ENCODE peak calls at places on chromosomes 2 and 18, in six cellular contexts. X, U, H, I, F and Z are unnamed samples.
A peak's percentile ranks its signal among the peaks of the same experiment; 100 is the strongest.

GRCh38 chr2:85389139-85389538 is 21.0 kb downstream of the CAPG start:
- DNase-seq in X (no peak), U (no peak), H (no peak), I (no peak), F (no peak), Z (no peak)

GRCh38 chr2:3838348-3838747 is 135.0 kb downstream of the DCDC2C start:
- DNase-seq in X (no peak), U (no peak), H (no peak), I (no peak), F (no peak), Z (no peak)

GRCh38 chr2:166410828-166411472 is 35.2 kb upstream of the SCN9A start:
- DNase-seq in X (no peak), U (peak; percentile 55), H (peak; percentile 62), I (peak; percentile 87), F (no peak), Z (no peak)

GRCh38 chr2:71907503-71907902 is 240.2 kb downstream of the CYP26B1 start:
- DNase-seq in X (no peak), U (no peak), H (no peak), I (no peak), F (no peak), Z (no peak)

GRCh38 chr2:238914648-238915015 is 66.7 kb downstream of the TWIST2 start:
- DNase-seq in X (no peak), U (no peak), H (no peak), I (peak; percentile 57), F (no peak), Z (no peak)

GRCh38 chr2:152127628-152128027 is 28.8 kb upstream of the CACNB4 start:
- DNase-seq in X (no peak), U (no peak), H (no peak), I (no peak), F (no peak), Z (no peak)

GRCh38 chr2:33011941-33012340 is 65.2 kb downstream of the LTBP1 start:
- DNase-seq in X (no peak), U (no peak), H (no peak), I (no peak), F (no peak), Z (no peak)

GRCh38 chr2:105627530-105627929 is 117.2 kb upstream of the NCK2 start:
- DNase-seq in X (no peak), U (no peak), H (no peak), I (no peak), F (no peak), Z (no peak)

GRCh38 chr2:3635171-3636008 is 22.6 kb upstream of the ALLC start:
- DNase-seq in X (no peak), U (no peak), H (no peak), I (no peak), F (peak; percentile 25), Z (no peak)

GRCh38 chr18:7102131-7102530 is 15.5 kb downstream of the LAMA1 start:
- DNase-seq in X (no peak), U (no peak), H (no peak), I (no peak), F (no peak), Z (no peak)

GRCh38 chr2:143942486-143942885 is 577.4 kb downstream of the ZEB2 start:
- DNase-seq in X (no peak), U (no peak), H (no peak), I (no peak), F (no peak), Z (no peak)

GRCh38 chr2:233810385-233810784 is 32.3 kb downstream of the MROH2A start:
- DNase-seq in X (no peak), U (no peak), H (no peak), I (no peak), F (no peak), Z (no peak)

GRCh38 chr2:156476516-156477206 is 40.5 kb downstream of the GPD2 start:
- DNase-seq in X (no peak), U (peak; percentile 35), H (peak; percentile 39), I (peak; percentile 36), F (no peak), Z (no peak)

GRCh38 chr2:3485166-3485565 is 34.2 kb downstream of the ADI1 start:
- DNase-seq in X (no peak), U (no peak), H (no peak), I (no peak), F (peak; percentile 34), Z (no peak)

GRCh38 chr2:240565267-240566202 is 2.7 kb upstream of the RNPEPL1 start:
- DNase-seq in X (peak; percentile 92), U (no peak), H (no peak), I (no peak), F (peak; percentile 93), Z (peak; percentile 85)

GRCh38 chr2:46644690-46645385 is 165.5 kb downstream of the TMEM247 start:
- DNase-seq in X (no peak), U (no peak), H (no peak), I (peak; percentile 57), F (no peak), Z (no peak)

GRCh38 chr2:82120648-82121047 is 1816.1 kb upstream of the LRRTM1 start:
- DNase-seq in X (no peak), U (no peak), H (no peak), I (no peak), F (no peak), Z (no peak)

GRCh38 chr2:234548720-234549420 is 52.0 kb upstream of the ARL4C start:
- DNase-seq in X (no peak), U (no peak), H (no peak), I (peak; percentile 53), F (no peak), Z (no peak)

GRCh38 chr2:215416656-215417055 is 19.2 kb downstream of the FN1 start:
- DNase-seq in X (no peak), U (no peak), H (no peak), I (peak; percentile 52), F (no peak), Z (no peak)

GRCh38 chr18:79786781-79787526 is 10.8 kb upstream of the KCNG2 start:
- DNase-seq in X (no peak), U (peak; percentile 35), H (no peak), I (peak; percentile 58), F (no peak), Z (no peak)

GRCh38 chr2:98658816-98659486 is 50.6 kb downstream of the UNC50 start:
- DNase-seq in X (peak; percentile 30), U (no peak), H (no peak), I (no peak), F (no peak), Z (no peak)

GRCh38 chr2:112942654-112943002 is 31.7 kb downstream of the IL37 start:
- DNase-seq in X (no peak), U (no peak), H (no peak), I (no peak), F (no peak), Z (no peak)

GRCh38 chr2:61182059-61182383 is 20.0 kb downstream of the C2orf74 start:
- DNase-seq in X (no peak), U (no peak), H (no peak), I (no peak), F (no peak), Z (no peak)
- H3K4me3 ChIP-seq in X (no peak overlapping the region), U (no peak overlapping the region), H (no peak overlapping the region), I (no peak overlapping the region), F (no peak overlapping the region), Z (no peak overlapping the region)

GRCh38 chr2:232482301-232483238 is 5.1 kb downstream of the ECEL1 start:
- DNase-seq in X (no peak), U (no peak), H (no peak), I (no peak), F (no peak), Z (no peak)

GRCh38 chr2:232480201-232481190 is 7.1 kb downstream of the ECEL1 start:
- DNase-seq in X (no peak), U (no peak), H (no peak), I (no peak), F (no peak), Z (no peak)

GRCh38 chr2:232479341-232480200 is 8.1 kb downstream of the ECEL1 start:
- DNase-seq in X (no peak), U (no peak), H (no peak), I (no peak), F (no peak), Z (no peak)

GRCh38 chr2:232483296-232483922 is 4.2 kb downstream of the ECEL1 start:
- DNase-seq in X (no peak), U (no peak), H (no peak), I (no peak), F (no peak), Z (no peak)

DNA sequence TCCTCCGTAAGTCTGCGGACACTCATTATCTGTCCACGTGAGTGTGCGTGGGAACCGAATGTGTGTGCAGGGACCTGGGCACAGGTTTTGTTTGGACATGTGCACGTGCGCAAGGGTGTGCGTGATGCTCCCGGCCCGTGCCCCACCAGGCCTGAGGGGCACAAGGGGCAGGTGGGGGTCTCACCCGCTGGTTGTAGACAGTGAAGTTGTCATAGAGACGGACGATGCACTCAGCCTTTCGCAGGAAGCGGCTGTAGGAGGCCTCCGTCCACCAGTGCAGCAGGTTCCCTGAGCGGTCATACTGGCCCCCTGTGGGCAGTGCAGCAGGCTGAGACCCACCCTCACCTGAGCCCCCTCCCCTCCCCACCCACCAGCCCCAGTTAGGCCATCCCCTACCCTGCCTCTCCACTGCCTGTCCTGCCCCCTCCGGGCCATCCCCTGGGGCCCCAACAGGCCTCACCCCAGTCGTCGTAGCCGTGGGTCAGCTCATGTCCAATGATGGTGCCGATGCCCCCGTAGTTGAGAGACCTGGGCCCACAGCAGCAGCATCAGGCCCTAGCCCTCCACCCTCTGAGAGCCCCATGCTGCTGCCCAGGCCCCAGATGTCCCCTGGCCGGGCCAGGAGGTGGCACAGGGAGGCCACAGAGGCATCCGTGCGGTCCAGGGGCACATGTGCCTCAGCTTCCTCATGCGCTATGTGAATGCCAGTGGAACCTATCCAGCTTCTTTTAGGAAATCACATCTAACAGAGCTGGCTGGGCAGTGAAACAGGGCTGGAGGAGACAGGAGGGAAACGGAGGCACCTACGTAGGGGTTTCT is 6.1 kb downstream of the ECEL1 start:
- DNase-seq in X (no peak), U (no peak), H (no peak), I (no peak), F (no peak), Z (no peak)
- H3K27me3 ChIP-seq in X (no peaks in the 10 kb centered on the region), U (peaks cover 14% of the 10 kb centered on the region), H (peaks cover 40% of the 10 kb centered on the region), I (peaks cover 10% of the 10 kb centered on the region), F (peaks cover 31% of the 10 kb centered on the region), Z (no peaks in the 10 kb centered on the region)

DNA sequence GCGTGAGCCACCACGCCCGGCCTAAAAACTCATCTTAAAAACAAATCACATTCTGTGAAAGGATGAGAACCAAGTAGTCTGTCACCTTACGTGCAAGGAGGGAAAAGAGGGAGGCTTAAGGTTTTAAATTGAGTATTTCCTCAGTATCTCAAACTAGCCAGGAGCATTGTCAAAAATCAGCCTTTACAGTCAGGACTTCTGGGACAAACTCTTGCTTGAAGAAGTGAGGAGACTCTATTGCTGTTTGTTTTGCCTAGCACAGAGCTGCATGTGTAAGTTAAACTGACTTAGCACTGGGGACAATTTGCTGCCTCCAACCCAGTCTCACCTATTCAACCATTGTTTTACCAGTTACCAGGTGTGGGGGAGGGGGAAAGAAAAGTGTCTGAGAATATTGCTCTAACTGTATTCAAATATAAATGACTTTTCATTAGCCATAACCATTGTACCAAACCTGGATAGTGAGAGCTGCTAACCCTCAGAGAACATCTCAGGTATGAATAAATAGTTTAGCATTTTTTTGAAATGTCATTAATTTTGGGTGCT is 3.6 kb downstream of the INO80D start:
- DNase-seq in X (no peak), U (no peak), H (no peak), I (no peak), F (no peak), Z (no peak)
- H3K4me3 ChIP-seq in X (no peak overlapping the region), U (no peak overlapping the region), H (no peak overlapping the region), I (no peak overlapping the region), F (no peak overlapping the region), Z (no peak overlapping the region)

DNA sequence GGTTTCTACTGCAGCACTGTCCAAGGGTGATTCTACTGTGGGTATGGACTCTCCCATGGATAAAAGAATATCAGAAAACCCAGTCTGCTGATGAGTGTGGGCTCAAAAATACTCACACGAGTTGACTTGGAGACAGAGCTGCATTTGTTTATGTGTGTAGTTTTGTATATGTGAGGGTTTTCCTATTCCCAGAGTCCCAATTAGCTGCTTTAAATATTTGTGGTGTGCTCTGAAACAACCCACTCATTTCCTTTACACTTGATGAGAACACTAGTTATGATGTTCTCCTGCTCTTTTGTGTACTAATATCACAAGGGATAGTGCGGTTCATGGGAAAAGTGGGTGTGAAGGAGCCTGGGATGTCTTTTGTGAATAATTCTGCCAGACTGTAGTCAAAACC is 337.3 kb downstream of the PLCL1 start:
- DNase-seq in X (no peak), U (no peak), H (no peak), I (no peak), F (no peak), Z (no peak)
- H3K27me3 ChIP-seq in X (no peaks in the 10 kb centered on the region), U (no peaks in the 10 kb centered on the region), H (no peaks in the 10 kb centered on the region), I (no peaks in the 10 kb centered on the region), F (no peaks in the 10 kb centered on the region), Z (no peaks in the 10 kb centered on the region)